ENCODE peak calls at places on chromosomes 2 and 18, in six cellular contexts. Q, R, G, A, H and L are unnamed samples.

GRCh38 chr2:68995911-68996310 is 17.1 kb upstream of the ANTXR1 start:
- DNase-seq in G (no peak), H (peak; percentile 40), Q (no peak), A (no peak), R (no peak), L (no peak)

GRCh38 chr2:106886916-106887758 is 1.2 kb upstream of the ST6GAL2 start:
- DNase-seq in A (no peak), H (no peak), Q (peak; percentile 81), R (no peak), G (peak; percentile 51), L (no peak)

GRCh38 chr2:178404380-178404767 is 46.6 kb downstream of the PRKRA start:
- DNase-seq in R (no peak), G (no peak), A (peak; percentile 95), H (no peak), Q (no peak), L (no peak)

GRCh38 chr18:13703899-13704298 is 22.5 kb downstream of the FAM210A start:
- DNase-seq in G (no peak), A (no peak), Q (no peak), R (no peak), H (peak; percentile 13), L (peak; percentile 35)

GRCh38 chr18:37471619-37472018 is 94.0 kb downstream of the CELF4 start:
- DNase-seq in R (no peak), G (no peak), Q (no peak), H (no peak), A (no peak), L (no peak)

GRCh38 chr2:72917875-72918660 is 749 bp downstream of the EMX1 start:
- DNase-seq in R (no peak), G (no peak), H (no peak), Q (peak; percentile 58), A (no peak), L (no peak)

GRCh38 chr2:30462131-30462857 is 15.2 kb downstream of the LCLAT1 start:
- DNase-seq in A (no peak), H (no peak), R (no peak), Q (no peak), G (no peak), L (no peak)

GRCh38 chr2:20532634-20533437 is 86.0 kb downstream of the RHOB start:
- DNase-seq in Q (no peak), R (no peak), A (no peak), H (peak; percentile 72), G (no peak), L (no peak)

GRCh38 chr2:74873678-74874640 is 40.0 kb downstream of the HK2 start:
- DNase-seq in G (no peak), H (no peak), A (no peak), R (no peak), Q (no peak), L (no peak)

GRCh38 chr18:50161806-50162205 is 33.1 kb downstream of the MYO5B start:
- DNase-seq in R (no peak), G (no peak), H (no peak), Q (no peak), A (no peak), L (no peak)

GRCh38 chr2:215609089-215610032 is 173.5 kb upstream of the FN1 start:
- DNase-seq in H (no peak), A (no peak), Q (no peak), R (no peak), G (no peak), L (no peak)

GRCh38 chr2:135490381-135490780 is 40.6 kb downstream of the ZRANB3 start:
- DNase-seq in A (no peak), Q (no peak), G (no peak), H (no peak), R (no peak), L (no peak)

GRCh38 chr2:222292113-222292737 is 6.6 kb downstream of the PAX3 start:
- DNase-seq in Q (no peak), A (no peak), H (no peak), G (no peak), R (no peak), L (no peak)

GRCh38 chr2:208033701-208034502 is 8.6 kb upstream of the PLEKHM3 start:
- DNase-seq in G (no peak), R (peak; percentile 56), Q (peak; percentile 61), H (peak; percentile 97), A (no peak), L (peak; percentile 68)

GRCh38 chr2:239049421-239050251 is 201.8 kb downstream of the TWIST2 start:
- DNase-seq in G (no peak), Q (no peak), A (no peak), H (peak; percentile 88), R (no peak), L (no peak)

DNA sequence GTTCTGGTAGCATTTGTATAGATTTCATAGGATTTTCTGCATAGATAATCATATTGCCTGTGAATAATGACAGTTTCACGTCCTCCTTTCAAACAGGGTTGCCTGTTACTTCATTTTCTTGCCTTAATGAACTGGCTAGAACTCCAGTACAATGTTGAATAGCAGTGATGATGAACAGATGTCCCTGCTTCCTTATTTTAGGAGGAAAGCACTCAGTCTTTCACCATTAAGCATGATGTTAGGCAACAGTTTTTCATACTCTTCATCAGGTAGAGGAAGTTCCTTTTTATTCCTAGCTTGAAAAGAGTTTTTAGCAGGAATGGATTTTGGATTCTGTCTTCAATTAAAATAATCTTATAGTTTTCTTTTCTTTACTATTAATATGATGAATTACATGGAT is 39.7 kb downstream of the C2orf76 start:
- DNase-seq in G (no peak), R (no peak), A (no peak), H (no peak), Q (no peak), L (no peak)
- TF ChIP-seq ATF3 in G (no peak), R (no peak), A (no peak), H (no peak), Q (no peak), L (no peak)

DNA sequence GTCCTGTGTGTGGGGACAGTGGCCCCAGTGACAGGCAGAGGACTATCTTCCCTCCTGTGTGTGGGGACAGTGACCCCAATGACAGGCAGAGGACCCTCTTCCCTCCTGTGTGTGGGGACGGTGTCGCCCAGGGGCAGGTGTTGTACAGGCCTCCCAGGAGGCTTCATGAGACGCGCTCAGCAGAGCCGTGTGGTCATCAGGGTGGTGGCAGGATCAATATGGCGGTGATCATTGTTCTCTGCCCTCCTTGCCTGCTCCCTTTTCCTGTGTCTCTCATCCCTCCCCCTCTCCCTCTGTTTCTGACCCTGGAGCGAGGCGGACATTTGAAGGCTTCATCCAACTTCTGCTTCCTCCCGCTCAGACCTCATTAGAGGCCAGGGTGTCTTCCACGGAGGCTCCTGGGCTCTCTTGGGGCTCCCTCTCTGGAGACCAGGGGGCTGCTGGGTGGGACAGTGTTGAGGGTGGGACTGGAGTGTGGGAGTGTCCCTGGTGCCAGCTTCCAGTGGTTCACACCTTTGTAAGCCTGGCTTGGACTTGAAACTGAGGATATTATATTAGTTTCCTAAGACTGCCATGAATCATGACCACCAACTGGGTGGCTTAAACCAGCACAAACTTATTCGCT is 59.5 kb downstream of the ACKR3 start:
- DNase-seq in A (no peak), R (no peak), H (no peak), Q (no peak), G (no peak), L (no peak)
- TF ChIP-seq ATF3 in A (no peak), R (no peak), H (no peak), Q (no peak), G (no peak), L (no peak)

GRCh38 chr2:191212119-191212518 is 33.1 kb upstream of the MYO1B start:
- DNase-seq in G (no peak), R (no peak), Q (no peak), A (no peak), H (no peak), L (no peak)

GRCh38 chr2:191213333-191213732 is 31.9 kb upstream of the MYO1B start:
- DNase-seq in A (no peak), R (no peak), Q (no peak), H (no peak), G (no peak), L (no peak)

GRCh38 chr2:191217580-191217979 is 27.6 kb upstream of the MYO1B start:
- DNase-seq in Q (no peak), G (no peak), A (no peak), R (no peak), H (peak; percentile 35), L (no peak)

GRCh38 chr2:191215666-191216065 is 29.5 kb upstream of the MYO1B start:
- DNase-seq in A (no peak), H (no peak), R (no peak), G (no peak), Q (no peak), L (no peak)

DNA sequence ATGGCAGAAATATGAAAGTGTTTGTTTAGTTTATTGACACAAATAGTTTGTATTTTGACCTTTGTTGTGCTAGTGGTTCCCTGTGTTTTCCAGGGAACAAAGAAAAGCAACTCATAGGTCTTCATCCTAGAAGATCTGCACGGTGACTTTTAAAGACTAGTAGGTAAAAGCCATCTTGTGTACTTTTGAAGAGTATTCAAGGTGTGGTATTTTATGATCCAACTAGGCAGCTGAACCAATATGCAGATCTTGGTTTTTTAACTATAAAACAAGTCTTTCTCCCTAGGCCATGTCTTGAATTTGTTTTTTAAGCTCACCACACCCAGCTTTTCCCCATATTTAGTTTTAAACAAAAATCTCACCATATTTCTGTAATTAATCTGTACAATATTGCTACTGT is 30.0 kb upstream of the MYO1B start:
- DNase-seq in Q (no peak), G (no peak), R (no peak), A (no peak), H (no peak), L (no peak)
- TF ChIP-seq ATF3 in Q (no peak), G (no peak), R (no peak), A (no peak), H (no peak), L (no peak)

DNA sequence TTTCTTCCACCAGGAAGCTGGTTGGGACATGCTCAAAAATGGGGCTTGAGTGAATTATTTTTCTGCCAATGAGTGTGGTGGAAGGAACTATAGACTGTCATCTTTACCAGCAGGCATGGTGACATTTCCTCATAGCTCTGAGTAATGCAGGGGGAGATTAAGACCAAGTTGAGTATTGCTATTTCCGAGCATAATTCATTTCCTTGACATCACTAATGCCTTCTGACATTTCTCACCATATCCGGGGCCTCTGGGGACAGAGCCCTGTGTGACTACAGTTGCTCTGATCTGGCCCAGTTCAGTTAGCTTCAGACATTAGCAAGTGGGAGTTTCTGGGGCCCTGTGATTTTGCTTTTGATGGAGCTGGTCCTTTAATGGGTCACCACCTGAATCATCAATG is 410.4 kb downstream of the MEIS1 start:
- DNase-seq in R (no peak), A (no peak), Q (no peak), G (no peak), H (no peak), L (no peak)
- TF ChIP-seq ATF3 in R (no peak), A (no peak), Q (no peak), G (no peak), H (no peak), L (no peak)